ENCODE peak calls at places on chromosomes 4 and X, in six cellular contexts. W, U, E, I, N and K are unnamed samples.

GRCh38 chr4:6380746-6381411 is 91.5 kb downstream of the PPP2R2C start:
- DNase-seq in W (no peak), U (no peak), E (no peak), I (no peak), N (no peak), K (no peak)

GRCh38 chrX:23838953-23839352 is 56.0 kb downstream of the SAT1 start:
- DNase-seq in W (no peak), U (no peak), E (no peak), I (no peak), N (peak), K (peak)

GRCh38 chrX:137651647-137652046 is 85.7 kb downstream of the ZIC3 start:
- DNase-seq in W (no peak), U (no peak), E (no peak), I (no peak), N (no peak), K (no peak)

GRCh38 chr4:149634368-149634767 is 181.3 kb downstream of the IQCM start:
- DNase-seq in W (no peak), U (no peak), E (no peak), I (no peak), N (no peak), K (no peak)

GRCh38 chrX:21963736-21964135 is 23.2 kb downstream of the SMS start:
- DNase-seq in W (no peak), U (no peak), E (no peak), I (no peak), N (no peak), K (no peak)

GRCh38 chr4:39850727-39851126 is 127.0 kb downstream of the PDS5A start:
- DNase-seq in W (no peak), U (no peak), E (no peak), I (no peak), N (no peak), K (no peak)

GRCh38 chr4:156374069-156374468 is 420.4 kb upstream of the CTSO start:
- DNase-seq in W (no peak), U (no peak), E (no peak), I (no peak), N (no peak), K (no peak)

GRCh38 chrX:45479196-45479834 is 278.6 kb upstream of the DIPK2B start:
- DNase-seq in W (no peak), U (no peak), E (no peak), I (no peak), N (no peak), K (no peak)